ENCODE peak calls at places on chromosomes 16 and 17, in ten cellular contexts. One of them, this sample, is unnamed.
A peak's percentile ranks its signal among the peaks of the same experiment; 100 is the strongest.

GRCh38 chr17:62688398-62689140 is 61.1 kb downstream of the MRC2 start:
- DNase-seq in stimulated activated CD8-positive, alpha-beta memory T cell treated with anti-CD3 and anti-CD28 coated beads, Interleukin-4, amount 100 ng/mL, for 24 hours: no peak
- DNase-seq in T-helper 17 cell: no peak
- DNase-seq in heart left ventricle: no peak
- DNase-seq in globus pallidus: no peak
- DNase-seq in C1 segment of cervical spinal cord: no peak
- DNase-seq in Caco-2: no peak
- DNase-seq in fibroblast of pulmonary artery: no peak
- DNase-seq in A172: no peak
- DNase-seq in NCI-H1105: no peak
- DNase-seq in this sample: no peak

GRCh38 chr17:2695961-2696760 is 15.4 kb downstream of the CLUH start:
- DNase-seq in stimulated activated CD8-positive, alpha-beta memory T cell treated with anti-CD3 and anti-CD28 coated beads, Interleukin-4, amount 100 ng/mL, for 24 hours: no peak
- DNase-seq in T-helper 17 cell: no peak
- DNase-seq in heart left ventricle: no peak
- DNase-seq in globus pallidus: no peak
- DNase-seq in C1 segment of cervical spinal cord: no peak
- DNase-seq in Caco-2: peak; percentile 35
- DNase-seq in fibroblast of pulmonary artery: no peak
- DNase-seq in A172: no peak
- DNase-seq in NCI-H1105: no peak
- DNase-seq in this sample: no peak

GRCh38 chr17:20315321-20315720 is 152.0 kb downstream of the LGALS9B start:
- DNase-seq in stimulated activated CD8-positive, alpha-beta memory T cell treated with anti-CD3 and anti-CD28 coated beads, Interleukin-4, amount 100 ng/mL, for 24 hours: no peak
- DNase-seq in T-helper 17 cell: no peak
- DNase-seq in heart left ventricle: no peak
- DNase-seq in globus pallidus: no peak
- DNase-seq in C1 segment of cervical spinal cord: no peak
- DNase-seq in Caco-2: no peak
- DNase-seq in fibroblast of pulmonary artery: no peak
- DNase-seq in A172: no peak
- DNase-seq in NCI-H1105: no peak
- DNase-seq in this sample: no peak

GRCh38 chr17:70661342-70662222 is 492.2 kb downstream of the KCNJ2 start:
- DNase-seq in stimulated activated CD8-positive, alpha-beta memory T cell treated with anti-CD3 and anti-CD28 coated beads, Interleukin-4, amount 100 ng/mL, for 24 hours: no peak
- DNase-seq in T-helper 17 cell: no peak
- DNase-seq in heart left ventricle: no peak
- DNase-seq in globus pallidus: no peak
- DNase-seq in C1 segment of cervical spinal cord: no peak
- DNase-seq in Caco-2: no peak
- DNase-seq in fibroblast of pulmonary artery: no peak
- DNase-seq in A172: peak; percentile 37
- DNase-seq in NCI-H1105: peak; percentile 78
- DNase-seq in this sample: peak; percentile 49

GRCh38 chr16:75443301-75443700 is 10.0 kb upstream of the CFDP1 start:
- DNase-seq in stimulated activated CD8-positive, alpha-beta memory T cell treated with anti-CD3 and anti-CD28 coated beads, Interleukin-4, amount 100 ng/mL, for 24 hours: no peak
- DNase-seq in T-helper 17 cell: no peak
- DNase-seq in heart left ventricle: no peak
- DNase-seq in globus pallidus: no peak
- DNase-seq in C1 segment of cervical spinal cord: no peak
- DNase-seq in Caco-2: no peak
- DNase-seq in fibroblast of pulmonary artery: peak; percentile 22
- DNase-seq in A172: no peak
- DNase-seq in NCI-H1105: no peak
- DNase-seq in this sample: no peak

GRCh38 chr17:37430051-37430591 is 23.4 kb downstream of the TADA2A start:
- DNase-seq in stimulated activated CD8-positive, alpha-beta memory T cell treated with anti-CD3 and anti-CD28 coated beads, Interleukin-4, amount 100 ng/mL, for 24 hours: no peak
- DNase-seq in T-helper 17 cell: no peak
- DNase-seq in heart left ventricle: no peak
- DNase-seq in globus pallidus: no peak
- DNase-seq in C1 segment of cervical spinal cord: no peak
- DNase-seq in Caco-2: no peak
- DNase-seq in fibroblast of pulmonary artery: peak; percentile 39
- DNase-seq in A172: peak; percentile 15
- DNase-seq in NCI-H1105: no peak
- DNase-seq in this sample: peak; percentile 62

GRCh38 chr17:79188048-79188447 is 113.4 kb downstream of the ENGASE start:
- DNase-seq in stimulated activated CD8-positive, alpha-beta memory T cell treated with anti-CD3 and anti-CD28 coated beads, Interleukin-4, amount 100 ng/mL, for 24 hours: no peak
- DNase-seq in T-helper 17 cell: no peak
- DNase-seq in heart left ventricle: no peak
- DNase-seq in globus pallidus: no peak
- DNase-seq in C1 segment of cervical spinal cord: no peak
- DNase-seq in Caco-2: no peak
- DNase-seq in fibroblast of pulmonary artery: no peak
- DNase-seq in A172: peak; percentile 26
- DNase-seq in NCI-H1105: peak; percentile 23
- DNase-seq in this sample: no peak

GRCh38 chr16:50523710-50524109 is 24.5 kb upstream of the NKD1 start:
- DNase-seq in stimulated activated CD8-positive, alpha-beta memory T cell treated with anti-CD3 and anti-CD28 coated beads, Interleukin-4, amount 100 ng/mL, for 24 hours: no peak
- DNase-seq in T-helper 17 cell: no peak
- DNase-seq in heart left ventricle: no peak
- DNase-seq in globus pallidus: no peak
- DNase-seq in C1 segment of cervical spinal cord: no peak
- DNase-seq in Caco-2: peak; percentile 13
- DNase-seq in fibroblast of pulmonary artery: no peak
- DNase-seq in A172: no peak
- DNase-seq in NCI-H1105: no peak
- DNase-seq in this sample: no peak

GRCh38 chr16:79269211-79269863 is 331.2 kb downstream of the MAF start:
- DNase-seq in stimulated activated CD8-positive, alpha-beta memory T cell treated with anti-CD3 and anti-CD28 coated beads, Interleukin-4, amount 100 ng/mL, for 24 hours: peak; percentile 42
- DNase-seq in T-helper 17 cell: no peak
- DNase-seq in heart left ventricle: no peak
- DNase-seq in globus pallidus: no peak
- DNase-seq in C1 segment of cervical spinal cord: no peak
- DNase-seq in Caco-2: no peak
- DNase-seq in fibroblast of pulmonary artery: no peak
- DNase-seq in A172: no peak
- DNase-seq in NCI-H1105: no peak
- DNase-seq in this sample: no peak

GRCh38 chr16:22684282-22685161 is 129.4 kb upstream of the HS3ST2 start:
- DNase-seq in stimulated activated CD8-positive, alpha-beta memory T cell treated with anti-CD3 and anti-CD28 coated beads, Interleukin-4, amount 100 ng/mL, for 24 hours: no peak
- DNase-seq in T-helper 17 cell: no peak
- DNase-seq in heart left ventricle: no peak
- DNase-seq in globus pallidus: no peak
- DNase-seq in C1 segment of cervical spinal cord: no peak
- DNase-seq in Caco-2: no peak
- DNase-seq in fibroblast of pulmonary artery: no peak
- DNase-seq in A172: no peak
- DNase-seq in NCI-H1105: no peak
- DNase-seq in this sample: no peak

GRCh38 chr17:6639014-6639650 is 1.4 kb downstream of the KIAA0753 start:
- DNase-seq in stimulated activated CD8-positive, alpha-beta memory T cell treated with anti-CD3 and anti-CD28 coated beads, Interleukin-4, amount 100 ng/mL, for 24 hours: no peak
- DNase-seq in T-helper 17 cell: no peak
- DNase-seq in heart left ventricle: no peak
- DNase-seq in globus pallidus: no peak
- DNase-seq in C1 segment of cervical spinal cord: no peak
- DNase-seq in Caco-2: no peak
- DNase-seq in fibroblast of pulmonary artery: no peak
- DNase-seq in A172: no peak
- DNase-seq in NCI-H1105: no peak
- DNase-seq in this sample: no peak

GRCh38 chr16:56742030-56742984 is 12.4 kb downstream of the NUP93 start:
- DNase-seq in stimulated activated CD8-positive, alpha-beta memory T cell treated with anti-CD3 and anti-CD28 coated beads, Interleukin-4, amount 100 ng/mL, for 24 hours: no peak
- DNase-seq in T-helper 17 cell: no peak
- DNase-seq in heart left ventricle: no peak
- DNase-seq in globus pallidus: no peak
- DNase-seq in C1 segment of cervical spinal cord: no peak
- DNase-seq in Caco-2: no peak
- DNase-seq in fibroblast of pulmonary artery: peak; percentile 78
- DNase-seq in A172: peak; percentile 86
- DNase-seq in NCI-H1105: no peak
- DNase-seq in this sample: peak; percentile 87

GRCh38 chr17:74239169-74239568 is 25.8 kb downstream of the TTYH2 start:
- DNase-seq in stimulated activated CD8-positive, alpha-beta memory T cell treated with anti-CD3 and anti-CD28 coated beads, Interleukin-4, amount 100 ng/mL, for 24 hours: no peak
- DNase-seq in T-helper 17 cell: no peak
- DNase-seq in heart left ventricle: no peak
- DNase-seq in globus pallidus: no peak
- DNase-seq in C1 segment of cervical spinal cord: peak; percentile 51
- DNase-seq in Caco-2: no peak
- DNase-seq in fibroblast of pulmonary artery: peak; percentile 80
- DNase-seq in A172: no peak
- DNase-seq in NCI-H1105: no peak
- DNase-seq in this sample: peak; percentile 10

GRCh38 chr17:676965-677364 is 37.7 kb downstream of the VPS53 start:
- DNase-seq in stimulated activated CD8-positive, alpha-beta memory T cell treated with anti-CD3 and anti-CD28 coated beads, Interleukin-4, amount 100 ng/mL, for 24 hours: no peak
- DNase-seq in T-helper 17 cell: no peak
- DNase-seq in heart left ventricle: no peak
- DNase-seq in globus pallidus: no peak
- DNase-seq in C1 segment of cervical spinal cord: no peak
- DNase-seq in Caco-2: no peak
- DNase-seq in fibroblast of pulmonary artery: no peak
- DNase-seq in A172: no peak
- DNase-seq in NCI-H1105: no peak
- DNase-seq in this sample: no peak

GRCh38 chr17:3964203-3965122 is at the start of gene ATP2A3:
- DNase-seq in stimulated activated CD8-positive, alpha-beta memory T cell treated with anti-CD3 and anti-CD28 coated beads, Interleukin-4, amount 100 ng/mL, for 24 hours: peak; percentile 58
- DNase-seq in T-helper 17 cell: peak; percentile 43
- DNase-seq in heart left ventricle: peak; percentile 48
- DNase-seq in globus pallidus: no peak
- DNase-seq in C1 segment of cervical spinal cord: no peak
- DNase-seq in Caco-2: no peak
- DNase-seq in fibroblast of pulmonary artery: no peak
- DNase-seq in A172: no peak
- DNase-seq in NCI-H1105: no peak
- DNase-seq in this sample: no peak

GRCh38 chr17:78751447-78752067 is 30.5 kb downstream of the CYTH1 start:
- DNase-seq in stimulated activated CD8-positive, alpha-beta memory T cell treated with anti-CD3 and anti-CD28 coated beads, Interleukin-4, amount 100 ng/mL, for 24 hours: no peak
- DNase-seq in T-helper 17 cell: no peak
- DNase-seq in heart left ventricle: no peak
- DNase-seq in globus pallidus: no peak
- DNase-seq in C1 segment of cervical spinal cord: no peak
- DNase-seq in Caco-2: no peak
- DNase-seq in fibroblast of pulmonary artery: no peak
- DNase-seq in A172: no peak
- DNase-seq in NCI-H1105: no peak
- DNase-seq in this sample: no peak

GRCh38 chr16:2036200-2036966 is 9.7 kb downstream of the NHERF2 start:
- DNase-seq in stimulated activated CD8-positive, alpha-beta memory T cell treated with anti-CD3 and anti-CD28 coated beads, Interleukin-4, amount 100 ng/mL, for 24 hours: no peak
- DNase-seq in T-helper 17 cell: no peak
- DNase-seq in heart left ventricle: peak; percentile 18
- DNase-seq in globus pallidus: no peak
- DNase-seq in C1 segment of cervical spinal cord: no peak
- DNase-seq in Caco-2: no peak
- DNase-seq in fibroblast of pulmonary artery: no peak
- DNase-seq in A172: no peak
- DNase-seq in NCI-H1105: no peak
- DNase-seq in this sample: no peak

GRCh38 chr17:4743898-4744297 is 4.2 kb upstream of the CXCL16 start:
- DNase-seq in stimulated activated CD8-positive, alpha-beta memory T cell treated with anti-CD3 and anti-CD28 coated beads, Interleukin-4, amount 100 ng/mL, for 24 hours: no peak
- DNase-seq in T-helper 17 cell: no peak
- DNase-seq in heart left ventricle: no peak
- DNase-seq in globus pallidus: no peak
- DNase-seq in C1 segment of cervical spinal cord: no peak
- DNase-seq in Caco-2: no peak
- DNase-seq in fibroblast of pulmonary artery: no peak
- DNase-seq in A172: no peak
- DNase-seq in NCI-H1105: no peak
- DNase-seq in this sample: no peak

GRCh38 chr16:85123891-85124635 is 11.8 kb upstream of the CIBAR2 start:
- DNase-seq in stimulated activated CD8-positive, alpha-beta memory T cell treated with anti-CD3 and anti-CD28 coated beads, Interleukin-4, amount 100 ng/mL, for 24 hours: no peak
- DNase-seq in T-helper 17 cell: no peak
- DNase-seq in heart left ventricle: peak; percentile 65
- DNase-seq in globus pallidus: peak; percentile 50
- DNase-seq in C1 segment of cervical spinal cord: peak; percentile 46
- DNase-seq in Caco-2: no peak
- DNase-seq in fibroblast of pulmonary artery: peak; percentile 85
- DNase-seq in A172: peak; percentile 69
- DNase-seq in NCI-H1105: no peak
- DNase-seq in this sample: peak; percentile 85

GRCh38 chr17:17681187-17681743 is at the start of gene RAI1:
- DNase-seq in stimulated activated CD8-positive, alpha-beta memory T cell treated with anti-CD3 and anti-CD28 coated beads, Interleukin-4, amount 100 ng/mL, for 24 hours: peak; percentile 55
- DNase-seq in T-helper 17 cell: peak; percentile 73
- DNase-seq in heart left ventricle: peak; percentile 87
- DNase-seq in globus pallidus: peak; percentile 79
- DNase-seq in C1 segment of cervical spinal cord: peak; percentile 52
- DNase-seq in Caco-2: peak; percentile 72
- DNase-seq in fibroblast of pulmonary artery: peak; percentile 86
- DNase-seq in A172: peak; percentile 62
- DNase-seq in NCI-H1105: peak; percentile 73
- DNase-seq in this sample: peak; percentile 67

GRCh38 chr17:4219241-4219640 is 44.5 kb downstream of the ANKFY1 start:
- DNase-seq in stimulated activated CD8-positive, alpha-beta memory T cell treated with anti-CD3 and anti-CD28 coated beads, Interleukin-4, amount 100 ng/mL, for 24 hours: no peak
- DNase-seq in T-helper 17 cell: no peak
- DNase-seq in heart left ventricle: no peak
- DNase-seq in globus pallidus: no peak
- DNase-seq in C1 segment of cervical spinal cord: no peak
- DNase-seq in Caco-2: no peak
- DNase-seq in fibroblast of pulmonary artery: no peak
- DNase-seq in A172: no peak
- DNase-seq in NCI-H1105: no peak
- DNase-seq in this sample: no peak

GRCh38 chr16:85924675-85925074 is 25.7 kb downstream of the IRF8 start:
- DNase-seq in stimulated activated CD8-positive, alpha-beta memory T cell treated with anti-CD3 and anti-CD28 coated beads, Interleukin-4, amount 100 ng/mL, for 24 hours: no peak
- DNase-seq in T-helper 17 cell: no peak
- DNase-seq in heart left ventricle: no peak
- DNase-seq in globus pallidus: no peak
- DNase-seq in C1 segment of cervical spinal cord: no peak
- DNase-seq in Caco-2: no peak
- DNase-seq in fibroblast of pulmonary artery: peak; percentile 28
- DNase-seq in A172: peak; percentile 13
- DNase-seq in NCI-H1105: no peak
- DNase-seq in this sample: peak; percentile 44

GRCh38 chr17:50051082-50051576 is 4.8 kb upstream of the ITGA3 start:
- DNase-seq in stimulated activated CD8-positive, alpha-beta memory T cell treated with anti-CD3 and anti-CD28 coated beads, Interleukin-4, amount 100 ng/mL, for 24 hours: peak; percentile 53
- DNase-seq in T-helper 17 cell: no peak
- DNase-seq in heart left ventricle: no peak
- DNase-seq in globus pallidus: no peak
- DNase-seq in C1 segment of cervical spinal cord: no peak
- DNase-seq in Caco-2: peak; percentile 48
- DNase-seq in fibroblast of pulmonary artery: peak; percentile 66
- DNase-seq in A172: peak; percentile 99
- DNase-seq in NCI-H1105: no peak
- DNase-seq in this sample: peak; percentile 80

GRCh38 chr17:42325026-42325425 is 36.7 kb downstream of the STAT5A start:
- DNase-seq in stimulated activated CD8-positive, alpha-beta memory T cell treated with anti-CD3 and anti-CD28 coated beads, Interleukin-4, amount 100 ng/mL, for 24 hours: no peak
- DNase-seq in T-helper 17 cell: no peak
- DNase-seq in heart left ventricle: no peak
- DNase-seq in globus pallidus: no peak
- DNase-seq in C1 segment of cervical spinal cord: no peak
- DNase-seq in Caco-2: no peak
- DNase-seq in fibroblast of pulmonary artery: peak; percentile 71
- DNase-seq in A172: peak; percentile 98
- DNase-seq in NCI-H1105: no peak
- DNase-seq in this sample: peak; percentile 92

GRCh38 chr16:3773663-3774062 is 56.3 kb upstream of the TRAP1 start:
- DNase-seq in stimulated activated CD8-positive, alpha-beta memory T cell treated with anti-CD3 and anti-CD28 coated beads, Interleukin-4, amount 100 ng/mL, for 24 hours: no peak
- DNase-seq in T-helper 17 cell: no peak
- DNase-seq in heart left ventricle: no peak
- DNase-seq in globus pallidus: no peak
- DNase-seq in C1 segment of cervical spinal cord: no peak
- DNase-seq in Caco-2: no peak
- DNase-seq in fibroblast of pulmonary artery: no peak
- DNase-seq in A172: no peak
- DNase-seq in NCI-H1105: no peak
- DNase-seq in this sample: no peak

GRCh38 chr17:35666070-35666469 is 65.4 kb upstream of the RASL10B start:
- DNase-seq in stimulated activated CD8-positive, alpha-beta memory T cell treated with anti-CD3 and anti-CD28 coated beads, Interleukin-4, amount 100 ng/mL, for 24 hours: no peak
- DNase-seq in T-helper 17 cell: no peak
- DNase-seq in heart left ventricle: no peak
- DNase-seq in globus pallidus: no peak
- DNase-seq in C1 segment of cervical spinal cord: no peak
- DNase-seq in Caco-2: no peak
- DNase-seq in fibroblast of pulmonary artery: peak; percentile 7
- DNase-seq in A172: no peak
- DNase-seq in NCI-H1105: no peak
- DNase-seq in this sample: no peak

GRCh38 chr16:79183571-79183970 is 417.0 kb downstream of the MAF start:
- DNase-seq in stimulated activated CD8-positive, alpha-beta memory T cell treated with anti-CD3 and anti-CD28 coated beads, Interleukin-4, amount 100 ng/mL, for 24 hours: no peak
- DNase-seq in T-helper 17 cell: no peak
- DNase-seq in heart left ventricle: no peak
- DNase-seq in globus pallidus: no peak
- DNase-seq in C1 segment of cervical spinal cord: no peak
- DNase-seq in Caco-2: no peak
- DNase-seq in fibroblast of pulmonary artery: no peak
- DNase-seq in A172: no peak
- DNase-seq in NCI-H1105: no peak
- DNase-seq in this sample: no peak

GRCh38 chr17:74730491-74731346 is 6.3 kb upstream of the RAB37 start:
- DNase-seq in stimulated activated CD8-positive, alpha-beta memory T cell treated with anti-CD3 and anti-CD28 coated beads, Interleukin-4, amount 100 ng/mL, for 24 hours: peak; percentile 52
- DNase-seq in T-helper 17 cell: no peak
- DNase-seq in heart left ventricle: no peak
- DNase-seq in globus pallidus: no peak
- DNase-seq in C1 segment of cervical spinal cord: no peak
- DNase-seq in Caco-2: no peak
- DNase-seq in fibroblast of pulmonary artery: no peak
- DNase-seq in A172: peak; percentile 43
- DNase-seq in NCI-H1105: no peak
- DNase-seq in this sample: no peak

This sample was measured in astrocyte.